ENCODE peak calls at places on chromosomes 6 and 20, in nine cellular contexts. D is glutamatergic neuron, O is endothelial cell, N is heart right ventricle, P is fibroblast of lung, M is WTC11, L is IMR-90, J is right lobe of liver, I is epithelial cell of esophagus. S is an unnamed sample.

GRCh38 chr6:25927177-25927576 is 3.3 kb downstream of the SLC17A2 start:
- DNase-seq in I (no peak), N (no peak), M (no peak), L (no peak), O (no peak), D (no peak), P (no peak), J (no peak), S (no peak)

GRCh38 chr6:31272856-31273626 is 1.1 kb upstream of the HLA-C start:
- DNase-seq in I (no peak), P (no peak), L (no peak), O (no peak), M (no peak), N (no peak), D (no peak), J (no peak), S (no peak)

GRCh38 chr6:22152871-22153270 is 144.0 kb downstream of the PRL start:
- DNase-seq in J (no peak), L (no peak), D (no peak), P (no peak), O (no peak), M (no peak), I (no peak), N (no peak), S (no peak)

GRCh38 chr6:74409447-74409846 is 713.4 kb downstream of the CD109 start:
- DNase-seq in P (peak), M (no peak), D (no peak), N (no peak), L (peak), J (no peak), O (no peak), I (peak), S (no peak)

GRCh38 chr6:31479933-31480535 is 17.9 kb upstream of the MICB start:
- DNase-seq in L (no peak), M (no peak), P (no peak), N (no peak), D (no peak), I (no peak), O (no peak), J (no peak), S (peak)

GRCh38 chr20:21820688-21821087 is 115.2 kb downstream of the PAX1 start:
- DNase-seq in N (no peak), D (no peak), I (no peak), M (no peak), L (no peak), J (no peak), O (no peak), P (no peak), S (no peak)

GRCh38 chr6:108735991-108736345 is 112.3 kb upstream of the ARMC2 start:
- DNase-seq in L (no peak), N (no peak), I (no peak), J (no peak), M (no peak), D (no peak), O (no peak), P (no peak), S (no peak)

GRCh38 chr6:130810307-130811030 is 16.7 kb upstream of the SMLR1 start:
- DNase-seq in J (no peak), M (no peak), O (no peak), L (peak), P (peak), D (no peak), I (no peak), N (no peak), S (no peak)

GRCh38 chr20:12949429-12949980 is 59.3 kb upstream of the SPTLC3 start:
- DNase-seq in O (no peak), D (no peak), P (peak), J (no peak), L (peak), M (no peak), I (no peak), N (no peak), S (no peak)

GRCh38 chr6:151307501-151307900 is 67.7 kb downstream of the AKAP12 start:
- DNase-seq in N (no peak), I (no peak), O (no peak), P (no peak), M (no peak), D (no peak), J (no peak), L (peak), S (no peak)

GRCh38 chr20:37845261-37845681 is 57.7 kb upstream of the VSTM2L start:
- DNase-seq in I (no peak), N (peak), O (no peak), D (no peak), M (no peak), P (no peak), J (no peak), L (no peak), S (no peak)

GRCh38 chr20:10047427-10047826 is 12.6 kb downstream of the ANKEF1 start:
- DNase-seq in O (peak), I (no peak), L (peak), J (no peak), P (peak), M (peak), N (no peak), D (peak), S (no peak)

GRCh38 chr6:108250240-108250866 is 10.5 kb downstream of the SNX3 start:
- DNase-seq in P (peak), D (no peak), J (no peak), M (peak), L (peak), O (no peak), N (no peak), I (peak), S (no peak)

GRCh38 chr6:123967900-123968299 is 164.2 kb downstream of the NKAIN2 start:
- DNase-seq in P (no peak), J (no peak), L (no peak), I (no peak), M (no peak), N (no peak), D (no peak), O (no peak), S (no peak)

GRCh38 chr6:123962508-123962907 is 158.8 kb downstream of the NKAIN2 start:
- DNase-seq in N (no peak), L (no peak), P (no peak), M (no peak), D (no peak), O (no peak), I (peak), J (peak), S (no peak)

GRCh38 chr6:123965894-123966293 is 162.2 kb downstream of the NKAIN2 start:
- DNase-seq in N (no peak), J (no peak), L (peak), I (peak), O (peak), P (peak), M (peak), D (no peak), S (no peak)
- TF ChIP-seq CTCF in N (no peak), J (no peak), L (peak), I (peak), O (peak), P (no peak), M (no peak), D (peak), S (peak)

DNA sequence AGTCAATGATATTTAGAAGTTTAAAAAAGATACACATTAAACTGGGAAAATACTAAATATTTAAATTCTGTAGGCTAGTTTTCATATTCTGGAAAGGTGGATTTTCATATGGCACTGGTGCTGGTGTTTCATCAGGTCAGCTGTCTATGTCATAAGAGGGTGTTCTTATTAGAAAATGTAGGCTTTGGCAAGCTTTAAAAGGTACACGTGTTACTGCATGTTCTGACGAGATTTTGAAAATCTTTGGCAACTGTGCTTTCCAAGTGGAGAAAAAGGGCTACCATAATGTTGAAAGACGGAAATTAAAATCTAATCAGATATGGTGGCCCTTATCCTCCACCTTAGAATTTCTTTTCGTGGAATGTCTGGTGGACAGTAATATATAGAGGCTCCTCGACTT is 30.0 kb downstream of the SLC22A3 start:
- DNase-seq in D (no peak), O (no peak), L (no peak), J (no peak), I (peak), P (no peak), M (no peak), N (no peak), S (no peak)
- TF ChIP-seq CTCF in D (no peak), O (no peak), L (no peak), J (no peak), I (no peak), P (no peak), M (no peak), N (no peak), S (no peak)

GRCh38 chr6:39169448-39170344 is 54.7 kb upstream of the SAYSD1 start:
- DNase-seq in O (no peak), J (no peak), N (no peak), M (no peak), D (no peak), L (no peak), P (no peak), I (no peak), S (no peak)

GRCh38 chr6:39166918-39167301 is 51.9 kb upstream of the SAYSD1 start:
- DNase-seq in P (no peak), N (no peak), I (no peak), D (no peak), M (no peak), O (no peak), J (no peak), L (no peak), S (no peak)

GRCh38 chr6:39167866-39168625 is 53.1 kb upstream of the SAYSD1 start:
- DNase-seq in I (no peak), O (no peak), M (no peak), P (no peak), J (no peak), L (no peak), D (no peak), N (no peak), S (no peak)

GRCh38 chr6:39167321-39167720 is 52.3 kb upstream of the SAYSD1 start:
- DNase-seq in J (no peak), N (no peak), P (no peak), D (no peak), O (no peak), M (no peak), I (no peak), L (no peak), S (no peak)

DNA sequence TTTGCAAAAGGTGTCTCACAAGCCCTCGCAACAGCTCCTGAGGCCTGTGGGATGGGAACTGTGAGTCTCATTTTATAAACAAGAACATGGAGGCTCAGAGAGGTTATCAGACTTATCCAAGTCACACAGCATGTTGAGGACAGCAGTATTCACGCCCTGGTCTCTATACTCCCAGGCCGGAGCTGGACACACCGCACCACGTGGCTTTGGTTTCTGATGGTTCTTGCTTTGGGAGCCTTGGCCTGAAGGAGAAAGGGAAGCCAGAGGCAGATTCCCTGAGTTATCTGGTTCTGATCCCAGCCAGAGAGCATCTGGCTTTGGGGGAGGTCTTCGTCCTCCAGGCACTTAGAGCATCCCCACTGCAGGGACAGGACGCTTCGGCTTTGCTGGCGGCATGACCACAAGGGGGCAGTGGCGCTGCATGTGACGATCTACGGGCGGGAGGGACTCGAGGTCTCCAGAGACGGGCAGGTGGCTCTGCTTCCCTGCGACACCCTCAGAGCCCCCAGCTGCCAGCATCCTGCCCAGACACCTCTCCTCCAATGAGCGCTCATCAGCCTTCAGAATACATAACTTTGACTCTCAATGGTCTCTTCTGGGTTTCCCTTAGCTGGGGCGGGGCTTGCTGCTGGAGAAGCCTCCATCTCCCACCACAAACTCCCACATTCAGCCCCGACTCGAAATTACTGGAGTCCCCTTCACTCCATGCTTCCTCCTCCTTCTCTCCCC is 51.4 kb upstream of the SAYSD1 start:
- DNase-seq in D (peak), P (peak), L (peak), I (peak), O (peak), N (peak), J (peak), M (peak), S (no peak)
- TF ChIP-seq CTCF in D (peak), P (peak), L (peak), I (peak), O (peak), N (peak), J (peak), M (peak), S (peak)

GRCh38 chr6:24396764-24397163 is 6.0 kb upstream of the MRS2 start:
- DNase-seq in L (no peak), N (no peak), D (no peak), M (no peak), J (no peak), P (no peak), O (no peak), I (no peak), S (no peak)
- TF ChIP-seq CTCF in L (no peak), N (no peak), D (no peak), M (no peak), J (no peak), P (no peak), O (no peak), I (no peak), S (no peak)

GRCh38 chr20:50625986-50626677 is 65.2 kb downstream of the RIPOR3 start:
- DNase-seq in O (peak), L (peak), M (peak), J (no peak), N (peak), D (peak), P (peak), I (peak), S (no peak)
- TF ChIP-seq CTCF in O (peak), L (peak), M (peak), J (no peak), N (peak), D (peak), P (peak), I (peak), S (peak)

GRCh38 chr6:116060572-116061283 is at the start of gene FRK:
- DNase-seq in P (peak), L (peak), N (no peak), O (no peak), I (peak), D (no peak), M (no peak), J (peak), S (no peak)
- TF ChIP-seq CTCF in P (no peak), L (peak), N (no peak), O (no peak), I (peak), D (no peak), M (no peak), J (peak), S (peak)

GRCh38 chr6:34243131-34243771 is 5.6 kb downstream of the SMIM29 start:
- DNase-seq in N (no peak), O (no peak), D (no peak), P (no peak), L (peak), I (peak), J (peak), M (no peak), S (no peak)

GRCh38 chr6:34242252-34243130 is 5.8 kb downstream of the HMGA1 start:
- DNase-seq in M (no peak), P (no peak), O (no peak), D (no peak), N (no peak), I (no peak), L (peak), J (peak), S (no peak)

GRCh38 chr6:34246249-34246562 is 2.6 kb downstream of the SMIM29 start:
- DNase-seq in I (no peak), N (no peak), M (no peak), D (no peak), P (no peak), O (no peak), J (peak), L (no peak), S (no peak)

GRCh38 chr6:34246563-34247391 is 2.0 kb downstream of the SMIM29 start:
- DNase-seq in L (peak), N (peak), J (no peak), P (no peak), M (peak), O (peak), D (peak), I (peak), S (no peak)

GRCh38 chr6:34243901-34244884 is 4.6 kb downstream of the SMIM29 start:
- DNase-seq in I (peak), P (peak), L (peak), M (peak), J (peak), O (no peak), D (peak), N (peak), S (no peak)
- TF ChIP-seq CTCF in I (peak), P (peak), L (peak), M (peak), J (no peak), O (peak), D (peak), N (no peak), S (peak)